ENCODE peak calls at places on chromosomes 1 and 21, in seven cellular contexts. B, A, D, S, T, F and G are unnamed samples.

GRCh38 chr1:170562644-170563338 is 30.8 kb downstream of the GORAB start:
- DNase-seq in S (peak), D (peak), T (peak), A (peak), F (peak), B (peak), G (peak)

GRCh38 chr1:38015978-38016640 is 3.6 kb downstream of the UTP11 start:
- DNase-seq in A (no peak), B (peak), S (peak), F (no peak), T (no peak), D (no peak), G (no peak)

GRCh38 chr1:143497374-143497747 is 474.4 kb downstream of the FAM72C start:
- DNase-seq in D (no peak), B (no peak), T (no peak), F (no peak), A (peak), S (no peak), G (no peak)

GRCh38 chr1:62573675-62574074 is 23.6 kb upstream of the ANGPTL3 start:
- DNase-seq in S (no peak), B (no peak), T (no peak), D (no peak), F (no peak), A (no peak), G (no peak)

GRCh38 chr1:235873045-235873444 is 6.3 kb upstream of the LYST start:
- DNase-seq in F (no peak), S (no peak), B (no peak), D (no peak), T (no peak), A (no peak), G (no peak)

GRCh38 chr1:5286244-5286643 is 631.8 kb downstream of the AJAP1 start:
- DNase-seq in B (no peak), S (no peak), F (no peak), D (no peak), T (no peak), A (peak), G (no peak)

GRCh38 chr1:15584489-15585363 is at the start of gene AGMAT:
- DNase-seq in B (peak), S (peak), D (no peak), T (no peak), A (peak), F (peak), G (peak)

GRCh38 chr1:7109901-7110300 is 324.6 kb downstream of the CAMTA1 start:
- DNase-seq in S (no peak), T (no peak), D (no peak), A (no peak), F (no peak), B (no peak), G (no peak)

GRCh38 chr1:3657578-3658230 is 5.4 kb downstream of the TP73 start:
- DNase-seq in A (no peak), F (no peak), S (no peak), T (no peak), B (no peak), D (no peak), G (no peak)

GRCh38 chr1:104592926-104593325 is 843.2 kb downstream of the AMY1C start:
- DNase-seq in S (no peak), T (no peak), A (no peak), B (no peak), F (no peak), D (no peak), G (no peak)

GRCh38 chr1:228282329-228283042 is 74.6 kb downstream of the OBSCN start:
- DNase-seq in A (no peak), S (no peak), B (no peak), T (no peak), D (no peak), F (peak), G (no peak)

GRCh38 chr1:110556471-110556807 is 37.5 kb upstream of the KCNA10 start:
- DNase-seq in F (no peak), D (no peak), T (no peak), A (no peak), S (no peak), B (no peak), G (no peak)

GRCh38 chr21:34913786-34914185 is 135.3 kb downstream of the RUNX1 start:
- DNase-seq in D (no peak), F (no peak), A (no peak), B (no peak), S (no peak), T (no peak), G (no peak)

GRCh38 chr1:51792864-51793263 is 85.7 kb downstream of the NRDC start:
- DNase-seq in S (peak), D (peak), B (peak), T (no peak), F (no peak), A (no peak), G (no peak)

GRCh38 chr1:205438213-205439158 is 16.6 kb upstream of the LEMD1 start:
- DNase-seq in B (peak), A (peak), S (peak), T (peak), D (peak), F (peak), G (peak)

GRCh38 chr1:116289219-116289618 is 83.8 kb upstream of the ATP1A1 start:
- DNase-seq in D (no peak), F (no peak), T (no peak), A (no peak), B (no peak), S (no peak), G (no peak)

GRCh38 chr1:16042096-16042495 is 1.5 kb upstream of the CLCNKB start:
- DNase-seq in T (no peak), D (no peak), S (no peak), B (no peak), A (no peak), F (no peak), G (no peak)

GRCh38 chr1:34746101-34746500 is 8.7 kb upstream of the GJB5 start:
- DNase-seq in A (no peak), F (no peak), T (no peak), D (no peak), B (no peak), S (no peak), G (no peak)

GRCh38 chr1:236425031-236425663 is 31.1 kb downstream of the EDARADD start:
- DNase-seq in F (no peak), D (no peak), B (no peak), A (no peak), T (no peak), S (no peak), G (peak)

GRCh38 chr1:18373882-18374493 is 106.7 kb upstream of the KLHDC7A start:
- DNase-seq in S (no peak), D (no peak), T (no peak), B (no peak), A (peak), F (no peak), G (peak)

GRCh38 chr1:226429051-226429461 is 21.2 kb upstream of the PARP1 start:
- DNase-seq in T (no peak), A (peak), S (no peak), F (no peak), D (no peak), B (no peak), G (no peak)

GRCh38 chr1:217661407-217661806 is 30.3 kb downstream of the SPATA17 start:
- DNase-seq in T (no peak), B (no peak), A (no peak), F (no peak), S (no peak), D (no peak), G (no peak)

GRCh38 chr1:178020968-178021640 is 51.2 kb upstream of the SEC16B start:
- DNase-seq in S (no peak), A (no peak), T (no peak), F (no peak), D (no peak), B (no peak), G (no peak)

GRCh38 chr1:38860464-38860816 is 868 bp upstream of the RRAGC start:
- DNase-seq in A (peak), F (no peak), S (no peak), D (no peak), T (no peak), B (peak), G (no peak)

GRCh38 chr1:9084883-9085282 is 15.4 kb upstream of the SLC2A5 start:
- DNase-seq in T (no peak), D (no peak), S (no peak), A (no peak), B (peak), F (no peak), G (no peak)

GRCh38 chr1:26478988-26479387 is 6.7 kb downstream of the HMGN2 start:
- DNase-seq in B (no peak), F (no peak), S (no peak), T (no peak), A (no peak), D (no peak), G (no peak)

GRCh38 chr21:43739648-43740435 is 20.9 kb downstream of the PDXK start:
- DNase-seq in A (no peak), T (no peak), D (no peak), S (no peak), F (no peak), B (no peak), G (no peak)

GRCh38 chr1:69568435-69569280 is 936 bp downstream of the LRRC7 start:
- DNase-seq in T (no peak), F (no peak), S (no peak), B (no peak), D (no peak), A (no peak), G (no peak)

GRCh38 chr1:201085902-201086735 is 26.1 kb downstream of the CACNA1S start:
- DNase-seq in S (peak), A (peak), B (peak), F (peak), D (no peak), T (peak), G (peak)
- TF ChIP-seq CTCF in S (peak), A (peak), B (peak), F (peak), D (peak), T (peak), G (peak)

DNA sequence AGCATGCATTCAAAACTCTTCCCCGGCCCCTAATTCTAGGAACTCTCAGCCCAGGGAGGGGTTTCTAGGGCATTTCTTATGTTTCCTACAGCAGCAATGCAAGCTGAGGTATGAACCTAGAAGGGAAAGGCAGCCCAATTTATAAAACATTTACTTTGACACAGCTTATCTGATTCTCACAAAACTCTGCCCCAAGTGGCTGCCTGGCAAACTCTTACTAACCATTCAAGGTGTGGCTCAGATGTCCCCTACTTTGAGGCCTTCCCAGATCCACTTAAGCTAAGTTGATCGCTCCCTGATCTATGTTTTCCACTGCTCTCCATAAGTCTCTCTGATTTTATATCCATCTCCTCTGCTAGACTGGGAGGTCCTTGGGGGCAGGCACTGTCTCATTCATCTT is 35.4 kb downstream of the AK2 start:
- DNase-seq in S (no peak), F (no peak), A (no peak), B (no peak), T (no peak), D (no peak), G (no peak)
- TF ChIP-seq CTCF in S (peak), F (peak), A (peak), B (peak), T (peak), D (no peak), G (no peak)

DNA sequence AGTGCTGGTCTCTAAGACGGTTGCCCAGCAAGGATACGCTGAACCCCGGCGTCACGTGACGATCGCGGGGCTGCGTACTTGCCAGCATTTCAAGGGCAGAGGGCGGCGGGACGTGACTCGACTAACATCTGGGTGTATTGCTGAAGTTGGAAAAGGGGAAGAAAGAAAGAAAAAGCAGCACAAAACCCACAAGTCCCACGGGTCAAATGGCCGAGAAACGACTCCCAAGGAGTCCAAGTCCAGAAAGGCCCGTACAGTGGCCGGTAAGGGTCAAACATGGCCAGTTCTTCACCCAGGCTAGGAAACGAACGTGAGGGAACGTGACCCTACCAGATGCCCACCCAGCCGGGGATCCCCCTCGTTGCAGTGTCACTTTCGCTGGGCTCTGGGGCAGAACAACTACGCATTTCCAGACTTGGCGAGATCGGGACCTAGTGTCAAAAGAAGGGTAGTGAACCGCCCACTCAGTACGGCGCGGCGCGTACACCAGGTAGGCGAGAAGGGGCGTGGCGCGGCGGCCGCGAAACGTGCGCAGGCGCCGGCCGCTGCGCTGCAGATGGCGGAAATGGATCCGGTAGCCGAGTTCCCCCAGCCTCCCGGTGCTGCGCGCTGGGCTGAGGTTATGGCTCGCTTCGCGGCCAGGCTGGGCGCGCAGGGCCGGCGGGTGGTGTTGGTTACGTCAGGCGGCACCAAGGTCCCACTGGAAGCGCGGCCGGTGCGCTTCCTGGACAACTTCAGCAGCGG is at the start of the genes PPCS and ZMYND12:
- DNase-seq in D (peak), B (peak), F (peak), T (peak), A (peak), S (peak), G (peak)
- TF ChIP-seq CTCF in D (no peak), B (no peak), F (no peak), T (no peak), A (no peak), S (no peak), G (no peak)

GRCh38 chr1:160048335-160048734 is 16.5 kb upstream of the PIGM start:
- DNase-seq in S (no peak), A (no peak), T (no peak), D (no peak), F (no peak), B (no peak), G (no peak)
- TF ChIP-seq CTCF in S (no peak), A (no peak), T (no peak), D (no peak), F (no peak), B (no peak), G (no peak)